ENCODE peak calls at places on chromosomes 13 and 19, in ten cellular contexts. J is GM19239; U is amniotic epithelial cell; M is ecto neural progenitor cell; N is activated naive CD4-positive, alpha-beta T cell treated with anti-CD3 and anti-CD28 coated beads, Interleukin-2, amount 50 U/mL, for 72 hours; X is GM12892; I is activated CD4-positive, alpha-beta T cell treated with anti-CD3 and anti-CD28 coated beads, Interleukin-2, amount 50 U/mL, for 24 hours; H is KG1; R is H4; E is CD8-positive, alpha-beta T cell. A is an unnamed sample.

GRCh38 chr19:58117841-58118575 is 20.0 kb upstream of the ZSCAN18 start:
- DNase-seq in H (no peak), M (no peak), N (no peak), E (no peak), U (no peak), J (no peak), I (no peak), R (no peak), X (no peak), A (no peak)

GRCh38 chr19:1199531-1199930 is 6.0 kb upstream of the STK11 start:
- DNase-seq in X (no peak), E (no peak), I (no peak), J (no peak), U (no peak), M (no peak), R (no peak), N (no peak), H (no peak), A (no peak)

GRCh38 chr19:6092329-6093286 is 17.7 kb downstream of the RFX2 start:
- DNase-seq in X (no peak), R (peak), J (no peak), U (peak), E (no peak), I (no peak), H (no peak), M (peak), N (no peak), A (peak)

GRCh38 chr13:31896427-31896826 is 135.1 kb upstream of the FRY start:
- DNase-seq in M (no peak), N (no peak), X (no peak), H (no peak), R (peak), J (no peak), E (no peak), U (peak), I (no peak), A (no peak)

GRCh38 chr19:44608391-44608821 is 5.0 kb upstream of the IGSF23 start:
- DNase-seq in H (no peak), I (no peak), R (no peak), E (no peak), M (no peak), J (no peak), U (no peak), N (no peak), X (no peak), A (no peak)

GRCh38 chr13:80654638-80655249 is 313.8 kb upstream of the SPRY2 start:
- DNase-seq in J (no peak), H (no peak), R (no peak), I (no peak), N (no peak), U (peak), E (no peak), M (no peak), X (no peak), A (no peak)

GRCh38 chr13:67574320-67575233 is 344.4 kb upstream of the PCDH9 start:
- DNase-seq in J (no peak), U (peak), X (no peak), H (no peak), I (no peak), R (peak), M (no peak), N (no peak), E (no peak), A (no peak)

GRCh38 chr13:23771966-23772365 is 117.2 kb downstream of the MIPEP start:
- DNase-seq in H (no peak), R (no peak), N (no peak), M (no peak), U (peak), J (no peak), E (no peak), I (no peak), X (no peak), A (no peak)

GRCh38 chr19:1615156-1615765 is 10.0 kb upstream of the UQCR11 start:
- DNase-seq in R (no peak), N (no peak), H (no peak), E (no peak), X (no peak), I (no peak), U (no peak), M (no peak), J (no peak), A (no peak)

GRCh38 chr19:1619094-1619439 is 13.8 kb upstream of the UQCR11 start:
- DNase-seq in E (no peak), X (no peak), M (no peak), U (no peak), R (no peak), J (no peak), N (no peak), I (no peak), H (no peak), A (no peak)

GRCh38 chr13:109140054-109140776 is 510.8 kb downstream of the MYO16 start:
- DNase-seq in J (no peak), U (no peak), X (no peak), N (no peak), I (no peak), E (no peak), R (no peak), M (no peak), H (no peak), A (no peak)

GRCh38 chr13:21676611-21677021 is 5.7 kb downstream of the FGF9 start:
- DNase-seq in X (no peak), N (no peak), R (no peak), E (peak), M (peak), H (no peak), I (no peak), U (no peak), J (no peak), A (no peak)

GRCh38 chr13:73133536-73133935 is 74.7 kb downstream of the KLF5 start:
- DNase-seq in J (no peak), U (peak), H (no peak), N (no peak), I (no peak), E (no peak), R (no peak), X (no peak), M (no peak), A (no peak)

GRCh38 chr13:52025475-52026245 is 1.2 kb downstream of the UTP14C start:
- DNase-seq in E (no peak), M (no peak), I (no peak), R (no peak), H (no peak), J (no peak), N (no peak), X (no peak), U (no peak), A (no peak)

GRCh38 chr13:67437246-67437645 is 207.1 kb upstream of the PCDH9 start:
- DNase-seq in E (no peak), R (no peak), N (no peak), M (no peak), U (peak), J (no peak), I (no peak), H (no peak), X (no peak), A (no peak)

GRCh38 chr13:80551650-80552497 is 210.9 kb upstream of the SPRY2 start:
- DNase-seq in I (no peak), J (no peak), E (no peak), U (no peak), M (no peak), R (no peak), H (no peak), X (no peak), N (no peak), A (no peak)

GRCh38 chr19:3423183-3423829 is 56.9 kb downstream of the NFIC start:
- DNase-seq in X (no peak), I (no peak), M (no peak), R (no peak), H (no peak), U (no peak), E (no peak), N (no peak), J (no peak), A (no peak)

GRCh38 chr13:100130092-100130491 is 41.2 kb downstream of the PCCA start:
- DNase-seq in E (no peak), M (no peak), X (no peak), H (no peak), U (no peak), R (no peak), I (no peak), N (no peak), J (no peak), A (no peak)

GRCh38 chr13:70391678-70392077 is 283.4 kb upstream of the KLHL1 start:
- DNase-seq in J (no peak), I (no peak), U (no peak), X (no peak), H (no peak), E (no peak), R (no peak), N (no peak), M (no peak), A (no peak)

GRCh38 chr19:45451181-45451849 is 16.5 kb upstream of the FOSB start:
- DNase-seq in X (no peak), U (peak), J (no peak), H (no peak), I (peak), M (no peak), R (no peak), N (peak), E (peak), A (no peak)

GRCh38 chr19:52566588-52566987 is 3.5 kb upstream of the ZNF701 start:
- DNase-seq in U (peak), I (no peak), X (no peak), H (no peak), N (no peak), J (no peak), E (no peak), R (peak), M (no peak), A (no peak)

GRCh38 chr13:48258002-48258401 is 25.0 kb downstream of the ITM2B start:
- DNase-seq in N (no peak), M (no peak), I (no peak), U (no peak), J (no peak), E (no peak), X (no peak), H (no peak), R (no peak), A (no peak)

GRCh38 chr13:20823071-20823470 is 49.3 kb upstream of the EEF1AKMT1 start:
- DNase-seq in J (no peak), U (peak), X (no peak), M (no peak), H (no peak), R (no peak), E (no peak), I (no peak), N (no peak), A (no peak)